ENCODE peak calls at places on chromosomes 4 and X, in four cellular contexts. One of them, this sample, is unnamed.

GRCh38 chrX:151346931-151347543 is 50.0 kb upstream of the VMA21 start:
- DNase-seq in A549: no peak
- DNase-seq in neuronal stem cell: peak
- DNase-seq in hepatocyte: no peak
- DNase-seq in this sample: no peak

GRCh38 chrX:151153086-151153485 is 23.3 kb upstream of the GPR50 start:
- DNase-seq in A549: peak
- DNase-seq in neuronal stem cell: peak
- DNase-seq in hepatocyte: peak
- DNase-seq in this sample: no peak

GRCh38 chr4:120331486-120332281 is 265.0 kb upstream of the MAD2L1 start:
- DNase-seq in A549: no peak
- DNase-seq in neuronal stem cell: no peak
- DNase-seq in hepatocyte: no peak
- DNase-seq in this sample: peak

GRCh38 chr4:69322055-69322454 is 41.8 kb downstream of the UGT2B28 start:
- DNase-seq in neuronal stem cell: no peak
- DNase-seq in A549: no peak
- DNase-seq in hepatocyte: no peak
- DNase-seq in this sample: peak

GRCh38 chr4:56976878-56977320 is 507 bp downstream of the NOA1 start:
- DNase-seq in hepatocyte: peak
- DNase-seq in A549: peak
- DNase-seq in neuronal stem cell: peak
- DNase-seq in this sample: peak

GRCh38 chr4:183626168-183626567 is 32.8 kb downstream of the RWDD4 start:
- DNase-seq in A549: no peak
- DNase-seq in neuronal stem cell: no peak
- DNase-seq in hepatocyte: no peak
- DNase-seq in this sample: no peak

GRCh38 chr4:124279741-124280140 is 432.8 kb downstream of the ANKRD50 start:
- DNase-seq in hepatocyte: no peak
- DNase-seq in neuronal stem cell: no peak
- DNase-seq in A549: no peak
- DNase-seq in this sample: no peak

GRCh38 chr4:153137677-153138630 is 66.3 kb upstream of the TRIM2 start:
- DNase-seq in neuronal stem cell: no peak
- DNase-seq in A549: no peak
- DNase-seq in hepatocyte: no peak
- DNase-seq in this sample: no peak

GRCh38 chr4:159498371-159499115 is 395.7 kb downstream of the RAPGEF2 start:
- DNase-seq in neuronal stem cell: no peak
- DNase-seq in hepatocyte: no peak
- DNase-seq in A549: no peak
- DNase-seq in this sample: no peak

GRCh38 chr4:188783606-188784157 is 644.4 kb downstream of the TRIML1 start:
- DNase-seq in A549: no peak
- DNase-seq in hepatocyte: peak
- DNase-seq in neuronal stem cell: no peak
- DNase-seq in this sample: no peak

GRCh38 chr4:14719053-14719452 is 283.2 kb upstream of the CPEB2 start:
- DNase-seq in A549: peak
- DNase-seq in hepatocyte: peak
- DNase-seq in neuronal stem cell: no peak
- DNase-seq in this sample: no peak

GRCh38 chr4:172232966-172233365 is 419.8 kb downstream of the GALNTL6 start:
- DNase-seq in hepatocyte: no peak
- DNase-seq in A549: peak
- DNase-seq in neuronal stem cell: peak
- DNase-seq in this sample: no peak

GRCh38 chrX:110310896-110311295 is 7.0 kb downstream of the AMMECR1 start:
- DNase-seq in neuronal stem cell: no peak
- DNase-seq in A549: no peak
- DNase-seq in hepatocyte: peak
- DNase-seq in this sample: no peak

GRCh38 chr4:166045457-166045856 is 172.4 kb downstream of the TLL1 start:
- DNase-seq in hepatocyte: no peak
- DNase-seq in A549: no peak
- DNase-seq in neuronal stem cell: no peak
- DNase-seq in this sample: no peak

GRCh38 chrX:3262906-3263305 is 83.5 kb downstream of the MXRA5 start:
- DNase-seq in A549: peak
- DNase-seq in neuronal stem cell: no peak
- DNase-seq in hepatocyte: peak
- DNase-seq in this sample: no peak

GRCh38 chr4:173333658-173334084 is 487 bp downstream of the HMGB2 start:
- DNase-seq in A549: no peak
- DNase-seq in hepatocyte: peak
- DNase-seq in neuronal stem cell: peak
- DNase-seq in this sample: peak

GRCh38 chr4:81682492-81682891 is 210.8 kb upstream of the RASGEF1B start:
- DNase-seq in hepatocyte: no peak
- DNase-seq in neuronal stem cell: no peak
- DNase-seq in A549: no peak
- DNase-seq in this sample: no peak

DNA sequence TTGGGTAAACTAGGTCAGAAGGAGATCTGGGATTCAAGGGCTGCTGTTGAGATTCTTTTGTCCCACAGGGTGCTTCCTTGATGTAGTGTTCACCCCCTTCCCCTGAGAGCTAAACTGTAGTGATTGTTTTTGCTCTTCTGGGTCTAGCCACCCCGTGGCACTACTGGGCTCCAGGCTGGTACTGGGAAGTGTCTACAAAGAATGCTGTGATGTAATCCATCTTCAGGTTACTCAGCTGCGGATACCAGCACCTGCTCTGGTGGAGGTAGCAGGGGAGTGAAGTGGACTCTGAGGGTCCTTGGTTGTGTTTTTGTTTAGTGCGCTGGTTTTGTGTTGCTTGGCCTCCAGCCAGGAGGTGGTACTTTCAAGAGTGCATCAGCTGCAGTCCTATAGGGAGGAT is 365.5 kb downstream of the ZNF674 start:
- DNase-seq in A549: no peak
- DNase-seq in neuronal stem cell: no peak
- DNase-seq in hepatocyte: no peak
- DNase-seq in this sample: no peak
- H3K4me2 ChIP-seq in A549: peak
- H3K4me2 ChIP-seq in neuronal stem cell: no peak
- H3K4me2 ChIP-seq in hepatocyte: no peak
- H3K4me2 ChIP-seq in this sample: no peak

GRCh38 chr4:113317523-113317922 is 268.1 kb downstream of the ANK2 start:
- DNase-seq in neuronal stem cell: no peak
- DNase-seq in hepatocyte: no peak
- DNase-seq in A549: no peak
- DNase-seq in this sample: no peak

GRCh38 chr4:113311047-113311446 is 261.6 kb downstream of the ANK2 start:
- DNase-seq in neuronal stem cell: no peak
- DNase-seq in hepatocyte: no peak
- DNase-seq in A549: no peak
- DNase-seq in this sample: no peak

GRCh38 chr4:113312529-113312928 is 263.1 kb downstream of the ANK2 start:
- DNase-seq in A549: no peak
- DNase-seq in neuronal stem cell: no peak
- DNase-seq in hepatocyte: no peak
- DNase-seq in this sample: no peak

GRCh38 chr4:113316879-113317278 is 267.4 kb downstream of the ANK2 start:
- DNase-seq in hepatocyte: no peak
- DNase-seq in A549: no peak
- DNase-seq in neuronal stem cell: no peak
- DNase-seq in this sample: no peak
- H3K4me2 ChIP-seq in hepatocyte: no peak
- H3K4me2 ChIP-seq in A549: no peak
- H3K4me2 ChIP-seq in neuronal stem cell: no peak
- H3K4me2 ChIP-seq in this sample: no peak

DNA sequence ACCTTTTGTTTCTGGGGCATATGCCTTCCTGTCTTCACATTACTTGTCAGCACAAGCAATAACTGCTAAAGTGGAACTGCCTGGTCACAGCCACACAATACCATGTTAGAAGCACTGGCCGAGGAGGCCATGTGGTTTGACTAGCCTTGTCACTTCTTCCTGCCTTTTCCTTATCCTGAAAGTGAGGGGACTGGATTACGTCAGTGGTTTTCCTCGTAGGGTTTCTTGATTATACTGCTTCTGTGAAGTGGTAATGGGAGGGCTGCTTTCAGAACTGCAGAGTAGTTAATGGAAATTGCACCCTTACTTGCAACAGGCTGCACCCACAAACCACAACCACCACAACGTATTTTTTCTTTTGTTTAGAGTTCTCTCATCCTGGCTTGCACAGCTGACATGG is 26.6 kb downstream of the ZRSR2 start:
- DNase-seq in A549: no peak
- DNase-seq in neuronal stem cell: no peak
- DNase-seq in hepatocyte: no peak
- DNase-seq in this sample: no peak
- H3K4me2 ChIP-seq in A549: no peak
- H3K4me2 ChIP-seq in neuronal stem cell: no peak
- H3K4me2 ChIP-seq in hepatocyte: no peak
- H3K4me2 ChIP-seq in this sample: no peak

DNA sequence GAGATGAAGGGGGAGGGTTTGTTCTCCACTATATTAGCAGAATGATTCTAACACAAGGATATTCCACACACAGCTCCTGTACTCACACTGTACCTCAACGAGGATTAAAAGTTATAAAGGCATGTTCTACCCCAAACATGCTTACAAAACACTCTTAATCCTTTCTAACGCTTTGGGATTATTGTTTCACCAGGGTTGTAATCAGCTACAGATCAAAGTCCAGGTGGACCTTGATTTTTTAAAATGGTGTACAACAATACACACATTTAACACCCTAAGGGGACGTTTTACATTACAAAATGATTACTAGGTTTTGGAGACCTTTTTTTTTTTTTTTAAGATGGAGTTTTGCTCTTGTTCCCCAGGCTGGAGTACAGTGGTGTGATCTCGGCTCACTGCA is 50.3 kb upstream of the MAP3K15 start:
- DNase-seq in A549: no peak
- DNase-seq in hepatocyte: no peak
- DNase-seq in neuronal stem cell: no peak
- DNase-seq in this sample: no peak
- H3K4me2 ChIP-seq in A549: no peak
- H3K4me2 ChIP-seq in hepatocyte: no peak
- H3K4me2 ChIP-seq in neuronal stem cell: no peak
- H3K4me2 ChIP-seq in this sample: no peak

DNA sequence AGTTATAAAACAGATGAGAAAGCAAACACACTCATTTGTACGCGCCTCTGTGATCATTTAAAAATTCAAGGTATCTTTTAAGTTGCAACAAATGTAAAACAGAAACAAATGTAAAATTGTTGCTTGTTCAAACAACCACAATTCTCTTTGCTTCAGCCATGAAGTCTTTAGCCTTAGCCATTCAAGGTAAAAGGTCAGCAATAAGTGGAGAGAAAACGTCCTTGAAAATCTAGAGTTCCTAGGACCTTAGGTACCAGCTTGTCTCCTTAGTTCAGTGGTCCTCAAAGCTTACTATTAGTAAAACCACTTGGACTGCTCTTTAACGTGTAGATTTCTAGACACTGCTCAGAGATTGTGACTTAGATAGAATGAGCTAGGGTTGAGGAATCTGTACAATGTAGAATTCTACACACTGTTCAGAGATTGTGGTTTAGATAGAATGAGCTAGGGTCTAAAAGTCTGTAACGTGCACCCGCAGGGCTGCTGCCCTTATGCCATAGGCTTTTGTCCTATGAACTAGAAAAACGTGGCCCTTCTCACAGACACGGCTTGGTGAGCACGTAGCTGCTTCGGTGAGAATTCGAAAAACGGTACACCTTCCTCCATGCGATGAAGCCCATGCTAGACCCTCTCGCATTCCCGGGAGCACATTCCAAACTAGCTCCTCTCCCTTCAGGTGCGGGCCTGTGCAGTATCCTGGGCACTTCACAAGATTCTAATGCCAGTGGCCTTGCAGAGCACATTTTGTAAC is 1.7 kb downstream of the PLAC8 start:
- DNase-seq in neuronal stem cell: no peak
- DNase-seq in A549: no peak
- DNase-seq in hepatocyte: no peak
- DNase-seq in this sample: no peak
- H3K4me2 ChIP-seq in neuronal stem cell: no peak
- H3K4me2 ChIP-seq in A549: no peak
- H3K4me2 ChIP-seq in hepatocyte: no peak
- H3K4me2 ChIP-seq in this sample: no peak

GRCh38 chr4:125432078-125432477 is 117.3 kb downstream of the FAT4 start:
- DNase-seq in A549: peak
- DNase-seq in hepatocyte: peak
- DNase-seq in neuronal stem cell: peak
- DNase-seq in this sample: no peak

GRCh38 chr4:125434136-125434535 is 119.4 kb downstream of the FAT4 start:
- DNase-seq in neuronal stem cell: no peak
- DNase-seq in A549: no peak
- DNase-seq in hepatocyte: no peak
- DNase-seq in this sample: no peak

GRCh38 chr4:125428832-125429231 is 114.1 kb downstream of the FAT4 start:
- DNase-seq in hepatocyte: no peak
- DNase-seq in neuronal stem cell: no peak
- DNase-seq in A549: no peak
- DNase-seq in this sample: no peak

GRCh38 chr4:125433453-125433852 is 118.7 kb downstream of the FAT4 start:
- DNase-seq in hepatocyte: no peak
- DNase-seq in A549: no peak
- DNase-seq in neuronal stem cell: no peak
- DNase-seq in this sample: peak
- H3K4me2 ChIP-seq in hepatocyte: no peak
- H3K4me2 ChIP-seq in A549: no peak
- H3K4me2 ChIP-seq in neuronal stem cell: no peak
- H3K4me2 ChIP-seq in this sample: peak

GRCh38 chr4:88104902-88105610 is 53.4 kb downstream of the ABCG2 start:
- DNase-seq in A549: peak
- DNase-seq in hepatocyte: peak
- DNase-seq in neuronal stem cell: no peak
- DNase-seq in this sample: no peak
- H3K4me2 ChIP-seq in A549: peak
- H3K4me2 ChIP-seq in hepatocyte: no peak
- H3K4me2 ChIP-seq in neuronal stem cell: no peak
- H3K4me2 ChIP-seq in this sample: peak

DNA sequence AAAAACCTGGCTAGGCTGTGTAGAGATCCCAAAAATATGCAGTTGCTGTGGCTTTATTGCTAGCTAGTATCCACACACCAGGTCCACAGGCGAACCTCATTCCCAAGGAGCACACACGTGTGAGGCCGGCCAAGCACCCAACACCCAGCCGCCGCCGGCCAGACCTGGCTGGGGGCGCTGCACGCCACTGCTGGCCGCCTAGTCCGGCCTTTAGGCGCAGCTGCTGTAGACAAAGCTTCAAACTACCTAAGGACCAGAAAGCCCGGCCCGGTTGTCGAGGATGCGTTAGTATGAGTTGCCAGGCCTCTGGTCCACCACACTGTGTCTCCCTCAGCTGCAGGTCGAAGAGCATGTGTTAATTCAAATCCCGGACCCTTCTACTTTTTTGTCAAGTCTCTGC is 3.1 kb downstream of the POU3F4 start:
- DNase-seq in A549: no peak
- DNase-seq in hepatocyte: no peak
- DNase-seq in neuronal stem cell: no peak
- DNase-seq in this sample: peak
- H3K4me2 ChIP-seq in A549: no peak
- H3K4me2 ChIP-seq in hepatocyte: peak
- H3K4me2 ChIP-seq in neuronal stem cell: peak
- H3K4me2 ChIP-seq in this sample: no peak

This sample was measured in osteoblast.